ENCODE peak calls at places on chromosomes 16 and 17, in five cellular contexts. H is transverse colon, F is stomach, A is breast epithelium, P is endothelial cell of umbilical vein. O is an unnamed sample.

GRCh38 chr17:73719588-73720071 is 75.4 kb upstream of the SDK2 start:
- DNase-seq in H (peak; percentile 24), F (no peak), A (no peak), P (no peak), O (no peak)

GRCh38 chr17:41184480-41184961 is at the start of gene KRTAP4-1:
- DNase-seq in H (no peak), F (no peak), A (no peak), P (no peak), O (no peak)

GRCh38 chr16:12425134-12425941 is 378.3 kb downstream of the CPPED1 start:
- DNase-seq in H (no peak), F (no peak), A (no peak), P (no peak), O (no peak)

GRCh38 chr17:66996926-66997325 is 32.4 kb downstream of the CACNG4 start:
- DNase-seq in H (no peak), F (no peak), A (no peak), P (no peak), O (no peak)

GRCh38 chr16:24013733-24014645 is 178.2 kb downstream of the PRKCB start:
- DNase-seq in H (peak; percentile 65), F (peak; percentile 31), A (no peak), P (no peak), O (no peak)

GRCh38 chr17:60091908-60092331 is 13.2 kb upstream of the HEATR6 start:
- DNase-seq in H (no peak), F (no peak), A (no peak), P (peak; percentile 54), O (no peak)

GRCh38 chr16:23796941-23797340 is 38.8 kb upstream of the PRKCB start:
- DNase-seq in H (no peak), F (no peak), A (no peak), P (no peak), O (no peak)

GRCh38 chr17:49996495-49997255 is 1.7 kb upstream of the DLX3 start:
- DNase-seq in H (peak; percentile 49), F (peak; percentile 59), A (no peak), P (peak; percentile 37), O (peak; percentile 33)

GRCh38 chr17:80026359-80027042 is 9.2 kb downstream of the TBC1D16 start:
- DNase-seq in H (peak; percentile 44), F (peak; percentile 67), A (peak; percentile 70), P (no peak), O (peak; percentile 76)

GRCh38 chr16:56679078-56679730 is 3.1 kb upstream of the MT1X start:
- DNase-seq in H (no peak), F (no peak), A (no peak), P (no peak), O (no peak)

GRCh38 chr16:4101421-4102275 is 14.6 kb downstream of the ADCY9 start:
- DNase-seq in H (no peak), F (peak; percentile 44), A (peak; percentile 24), P (no peak), O (no peak)

GRCh38 chr17:8384801-8385335 is 1.9 kb upstream of the RPL26 start:
- DNase-seq in H (no peak), F (no peak), A (no peak), P (peak; percentile 44), O (no peak)

GRCh38 chr17:35240861-35241260 is 2.0 kb upstream of the SLFN5 start:
- DNase-seq in H (no peak), F (no peak), A (no peak), P (no peak), O (no peak)

GRCh38 chr17:13584701-13585080 is 17.0 kb downstream of the HS3ST3A1 start:
- DNase-seq in H (no peak), F (no peak), A (no peak), P (no peak), O (no peak)

GRCh38 chr17:42009170-42009569 is 8.1 kb downstream of the DNAJC7 start:
- DNase-seq in H (no peak), F (no peak), A (no peak), P (no peak), O (no peak)

GRCh38 chr17:888998-889401 is 90.6 kb downstream of the NXN start:
- DNase-seq in H (no peak), F (no peak), A (no peak), P (no peak), O (no peak)

GRCh38 chr16:49546735-49547134 is 173.1 kb downstream of the C16orf78 start:
- DNase-seq in H (no peak), F (no peak), A (no peak), P (no peak), O (no peak)

GRCh38 chr17:47914296-47914948 is 18.4 kb downstream of the SP2 start:
- DNase-seq in H (no peak), F (no peak), A (no peak), P (no peak), O (peak; percentile 49)

GRCh38 chr16:23557779-23558330 is 328 bp downstream of the UBFD1 start:
- DNase-seq in H (peak; percentile 29), F (no peak), A (no peak), P (no peak), O (peak; percentile 16)

GRCh38 chr16:31141489-31142108 is 6.1 kb upstream of the PRSS8 start:
- DNase-seq in H (no peak), F (no peak), A (no peak), P (no peak), O (no peak)

GRCh38 chr16:46918905-46919792 is 35.0 kb downstream of the GPT2 start:
- DNase-seq in H (peak; percentile 22), F (peak; percentile 86), A (no peak), P (no peak), O (no peak)

GRCh38 chr17:12928736-12929135 is 89.1 kb downstream of the ELAC2 start:
- DNase-seq in H (no peak), F (no peak), A (no peak), P (no peak), O (no peak)

GRCh38 chr17:49616546-49617205 is 41.0 kb downstream of the NXPH3 start:
- DNase-seq in H (peak; percentile 38), F (peak; percentile 52), A (peak; percentile 57), P (no peak), O (no peak)

GRCh38 chr17:76138234-76138895 is 2.7 kb downstream of the FOXJ1 start:
- DNase-seq in H (no peak), F (no peak), A (no peak), P (no peak), O (no peak)
- H3K27me3 ChIP-seq in H (peaks cover 72% of the 10 kb centered on the region), F (no peaks in the 10 kb centered on the region), A (peaks cover 38% of the 10 kb centered on the region), P (peaks cover 26% of the 10 kb centered on the region), O (peaks cover 3% of the 10 kb centered on the region)

DNA sequence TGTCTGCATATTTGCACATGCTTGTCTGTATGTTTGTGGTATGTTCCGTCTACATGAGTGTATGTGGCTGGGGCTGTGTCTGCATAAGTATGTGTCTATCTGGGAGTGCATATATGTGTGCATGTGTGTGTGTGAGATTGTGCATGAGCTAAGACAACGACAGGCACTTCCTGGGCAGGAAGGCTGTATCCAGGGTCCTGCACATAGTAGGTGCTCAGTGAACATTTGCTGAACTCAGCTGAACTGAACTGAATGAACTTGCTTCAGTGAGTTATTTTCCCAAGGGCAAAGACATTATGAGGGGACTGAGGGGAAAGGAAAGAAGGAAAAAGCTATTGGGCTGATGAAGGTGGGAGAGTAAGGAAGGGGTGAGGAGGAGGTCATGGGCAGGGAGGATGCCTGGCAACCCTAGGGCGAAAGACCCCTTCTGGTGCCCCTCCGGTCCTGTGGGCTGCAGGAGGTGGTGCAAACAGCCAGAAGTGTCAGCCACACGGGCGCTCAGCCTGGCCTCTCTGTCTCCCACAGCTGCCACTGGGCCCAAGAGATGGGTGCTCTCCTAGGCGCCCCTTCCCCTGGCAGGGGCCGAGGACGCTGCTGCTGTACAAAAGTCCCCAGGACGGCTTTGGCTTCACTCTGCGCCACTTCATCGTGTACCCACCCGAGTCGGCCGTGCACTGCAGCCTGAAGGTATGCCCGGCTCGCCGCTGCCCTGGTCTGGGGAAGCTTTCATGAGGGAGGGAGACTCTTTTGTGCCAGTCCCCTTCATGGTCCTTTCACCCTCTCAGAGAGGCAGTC is 29.5 kb downstream of the ARHGAP23 start:
- DNase-seq in H (no peak), F (no peak), A (no peak), P (no peak), O (no peak)
- TF ChIP-seq POLR2AphosphoS5 in H (no peak), F (no peak), A (no peak), P (no peak), O (no peak)

GRCh38 chr16:68298312-68298711 is 12.4 kb downstream of the SLC7A6OS start:
- DNase-seq in H (no peak), F (no peak), A (no peak), P (no peak), O (no peak)

GRCh38 chr16:68298907-68299515 is 11.7 kb downstream of the SLC7A6OS start:
- DNase-seq in H (no peak), F (peak; percentile 38), A (no peak), P (no peak), O (peak; percentile 63)

GRCh38 chr16:68296693-68297092 is 14.1 kb downstream of the SLC7A6OS start:
- DNase-seq in H (no peak), F (no peak), A (no peak), P (no peak), O (no peak)

GRCh38 chr16:68296291-68296690 is 14.5 kb downstream of the SLC7A6OS start:
- DNase-seq in H (no peak), F (no peak), A (no peak), P (no peak), O (no peak)

DNA sequence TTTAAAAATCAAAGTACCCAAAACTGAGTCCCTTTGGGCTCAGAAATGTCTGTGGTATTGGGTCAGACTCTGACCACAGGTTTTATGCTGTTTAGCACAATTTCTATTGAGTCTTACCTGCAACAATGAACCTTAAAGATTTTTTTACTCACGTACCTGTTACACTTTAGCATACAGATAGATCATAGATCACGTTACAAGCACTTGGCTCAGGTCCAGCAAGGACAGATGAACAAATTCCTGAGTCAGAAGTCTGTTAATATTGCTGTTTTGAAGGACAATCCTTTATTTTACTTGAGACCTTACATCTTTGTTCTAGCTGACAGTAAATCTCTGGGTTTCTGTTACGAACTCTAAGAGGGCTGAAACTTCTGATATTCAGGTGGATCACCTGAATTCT is 12.8 kb downstream of the SLC7A6OS start:
- DNase-seq in H (no peak), F (no peak), A (no peak), P (no peak), O (no peak)
- H3K27ac ChIP-seq in H (no peak overlapping the region), F (no peak overlapping the region), A (no peak overlapping the region), P (no peak overlapping the region), O (no peak overlapping the region)

GRCh38 chr16:86069736-86070298 is 170.9 kb downstream of the IRF8 start:
- DNase-seq in H (no peak), F (no peak), A (no peak), P (no peak), O (no peak)
- H3K27me3 ChIP-seq in H (no peaks in the 10 kb centered on the region), F (no peaks in the 10 kb centered on the region), A (peaks cover 63% of the 10 kb centered on the region), P (no peaks in the 10 kb centered on the region), O (peaks cover 1% of the 10 kb centered on the region)

O was measured in prostate gland.